ENCODE peak calls at places on chromosomes 11 and 22, in nine cellular contexts. X is spleen; A is HAP-1; Z is body of pancreas; K is CD8-positive, alpha-beta memory T cell; W is CD4-positive, alpha-beta memory T cell; F is left ventricle myocardium inferior; I is tibial nerve; S is GM06990. D is an unnamed sample. For H3K27me3, the result is how much of the 10 kb centered on the place peaks cover.

GRCh38 chr22:27839261-27839660 is 37.7 kb upstream of the MN1 start:
- DNase-seq in X (no peak), A (no peak), Z (no peak), K (no peak), W (no peak), F (no peak), I (no peak), S (no peak), D (no peak)

GRCh38 chr11:112694813-112695212 is 266.4 kb upstream of the NCAM1 start:
- DNase-seq in X (no peak), A (no peak), Z (no peak), K (no peak), W (no peak), F (no peak), I (no peak), S (no peak), D (no peak)

GRCh38 chr11:60371854-60372253 is 6.5 kb upstream of the MS4A7 start:
- DNase-seq in X (no peak), A (no peak), Z (no peak), K (no peak), W (no peak), F (no peak), I (no peak), S (no peak), D (no peak)

GRCh38 chr22:42162728-42163489 is 32.3 kb upstream of the CYP2D6 start:
- DNase-seq in X (no peak), A (no peak), Z (no peak), K (no peak), W (no peak), F (no peak), I (no peak), S (no peak), D (no peak)

GRCh38 chr11:64833509-64833908 is 10.9 kb downstream of the CDC42BPG start:
- DNase-seq in X (no peak), A (no peak), Z (no peak), K (no peak), W (no peak), F (no peak), I (no peak), S (no peak), D (no peak)

GRCh38 chr22:48182896-48183805 is 1420.7 kb downstream of the TBC1D22A start:
- DNase-seq in X (no peak), A (no peak), Z (no peak), K (no peak), W (no peak), F (no peak), I (no peak), S (no peak), D (no peak)

GRCh38 chr11:77505956-77506355 is 32.1 kb upstream of the PAK1 start:
- DNase-seq in X (no peak), A (no peak), Z (no peak), K (no peak), W (no peak), F (no peak), I (no peak), S (no peak), D (no peak)

GRCh38 chr11:95337175-95337957 is 106.4 kb upstream of the SESN3 start:
- DNase-seq in X (peak), A (peak), Z (peak), K (peak), W (peak), F (peak), I (peak), S (peak), D (peak)

GRCh38 chr11:78476066-78476465 is 58.4 kb upstream of the GAB2 start:
- DNase-seq in X (no peak), A (no peak), Z (no peak), K (no peak), W (no peak), F (no peak), I (no peak), S (no peak), D (no peak)

GRCh38 chr11:76025817-76026216 is 180.5 kb downstream of the WNT11 start:
- DNase-seq in X (no peak), A (no peak), Z (no peak), K (no peak), W (no peak), F (no peak), I (no peak), S (no peak), D (no peak)

GRCh38 chr11:11706022-11706421 is 84.2 kb upstream of the GALNT18 start:
- DNase-seq in X (no peak), A (no peak), Z (no peak), K (no peak), W (no peak), F (no peak), I (no peak), S (no peak), D (no peak)

GRCh38 chr11:134124660-134125451 is 56.0 kb downstream of the JAM3 start:
- DNase-seq in X (peak), A (no peak), Z (peak), K (no peak), W (peak), F (peak), I (peak), S (no peak), D (no peak)

GRCh38 chr11:119101367-119101758 is 290 bp downstream of the DPAGT1 start:
- DNase-seq in X (no peak), A (no peak), Z (no peak), K (no peak), W (no peak), F (no peak), I (no peak), S (no peak), D (no peak)

GRCh38 chr22:37345863-37346514 is 63.7 kb downstream of the CYTH4 start:
- DNase-seq in X (no peak), A (no peak), Z (no peak), K (no peak), W (no peak), F (peak), I (peak), S (no peak), D (no peak)

GRCh38 chr11:100687630-100688395 is 725 bp downstream of the ARHGAP42 start:
- DNase-seq in X (peak), A (peak), Z (peak), K (no peak), W (no peak), F (peak), I (peak), S (peak), D (no peak)

GRCh38 chr22:41181349-41182241 is 23.5 kb upstream of the L3MBTL2 start:
- DNase-seq in X (no peak), A (no peak), Z (no peak), K (no peak), W (no peak), F (no peak), I (no peak), S (no peak), D (no peak)

GRCh38 chr11:63888170-63889086 is 28.5 kb downstream of the RCOR2 start:
- DNase-seq in X (peak), A (no peak), Z (peak), K (peak), W (peak), F (peak), I (no peak), S (peak), D (peak)

GRCh38 chr22:49368976-49369725 is 458.5 kb downstream of the BRD1 start:
- DNase-seq in X (peak), A (no peak), Z (no peak), K (no peak), W (no peak), F (no peak), I (no peak), S (no peak), D (no peak)

GRCh38 chr11:10891321-10891720 is 33.5 kb upstream of the ZBED5 start:
- DNase-seq in X (no peak), A (no peak), Z (no peak), K (no peak), W (no peak), F (no peak), I (no peak), S (no peak), D (no peak)

GRCh38 chr22:44483878-44484277 is 14.2 kb downstream of the RTL6 start:
- DNase-seq in X (no peak), A (no peak), Z (no peak), K (no peak), W (no peak), F (no peak), I (no peak), S (no peak), D (no peak)

GRCh38 chr11:65014146-65014960 is at the start of gene ARL2:
- DNase-seq in X (peak), A (no peak), Z (peak), K (no peak), W (no peak), F (no peak), I (no peak), S (no peak), D (peak)

GRCh38 chr11:94500181-94500580 is 6.4 kb downstream of the ANKRD49 start:
- DNase-seq in X (no peak), A (peak), Z (no peak), K (no peak), W (no peak), F (no peak), I (no peak), S (no peak), D (no peak)

GRCh38 chr11:75654314-75654713 is 14.5 kb downstream of the MAP6 start:
- DNase-seq in X (no peak), A (no peak), Z (no peak), K (no peak), W (no peak), F (no peak), I (no peak), S (no peak), D (no peak)

GRCh38 chr11:18699848-18700261 is 1.3 kb downstream of the TMEM86A start:
- DNase-seq in X (no peak), A (no peak), Z (peak), K (no peak), W (no peak), F (peak), I (no peak), S (no peak), D (no peak)

GRCh38 chr22:37563153-37564081 is 3.1 kb downstream of the CDC42EP1 start:
- DNase-seq in X (no peak), A (peak), Z (peak), K (no peak), W (no peak), F (peak), I (peak), S (no peak), D (no peak)

GRCh38 chr11:86138958-86139357 is 70.1 kb upstream of the PICALM start:
- DNase-seq in X (no peak), A (no peak), Z (peak), K (peak), W (peak), F (no peak), I (no peak), S (no peak), D (no peak)

GRCh38 chr11:16001044-16001568 is 355.2 kb downstream of the SOX6 start:
- DNase-seq in X (no peak), A (no peak), Z (no peak), K (no peak), W (no peak), F (no peak), I (no peak), S (no peak), D (no peak)

GRCh38 chr11:12973529-12974181 is 35.5 kb upstream of the RASSF10 start:
- DNase-seq in X (no peak), A (no peak), Z (no peak), K (no peak), W (no peak), F (no peak), I (no peak), S (no peak), D (no peak)

GRCh38 chr11:72037554-72038311 is 39.0 kb downstream of the IL18BP start:
- DNase-seq in X (no peak), A (no peak), Z (no peak), K (no peak), W (no peak), F (peak), I (no peak), S (no peak), D (no peak)
- H3K4me3 ChIP-seq in X (peak), A (no peak), Z (no peak), K (peak), W (no peak), F (peak), I (peak), S (no peak), D (peak)

GRCh38 chr11:72669527-72669926 is 4.7 kb downstream of the PDE2A start:
- DNase-seq in X (no peak), A (no peak), Z (no peak), K (no peak), W (no peak), F (no peak), I (no peak), S (no peak), D (no peak)

GRCh38 chr11:72672839-72673238 is 1.4 kb downstream of the PDE2A start:
- DNase-seq in X (no peak), A (no peak), Z (no peak), K (no peak), W (no peak), F (no peak), I (no peak), S (no peak), D (no peak)

GRCh38 chr11:72673284-72673942 is 809 bp downstream of the PDE2A start:
- DNase-seq in X (no peak), A (no peak), Z (no peak), K (no peak), W (no peak), F (no peak), I (no peak), S (no peak), D (no peak)

GRCh38 chr11:72670041-72670440 is 4.2 kb downstream of the PDE2A start:
- DNase-seq in X (no peak), A (no peak), Z (no peak), K (no peak), W (no peak), F (no peak), I (no peak), S (no peak), D (no peak)

DNA sequence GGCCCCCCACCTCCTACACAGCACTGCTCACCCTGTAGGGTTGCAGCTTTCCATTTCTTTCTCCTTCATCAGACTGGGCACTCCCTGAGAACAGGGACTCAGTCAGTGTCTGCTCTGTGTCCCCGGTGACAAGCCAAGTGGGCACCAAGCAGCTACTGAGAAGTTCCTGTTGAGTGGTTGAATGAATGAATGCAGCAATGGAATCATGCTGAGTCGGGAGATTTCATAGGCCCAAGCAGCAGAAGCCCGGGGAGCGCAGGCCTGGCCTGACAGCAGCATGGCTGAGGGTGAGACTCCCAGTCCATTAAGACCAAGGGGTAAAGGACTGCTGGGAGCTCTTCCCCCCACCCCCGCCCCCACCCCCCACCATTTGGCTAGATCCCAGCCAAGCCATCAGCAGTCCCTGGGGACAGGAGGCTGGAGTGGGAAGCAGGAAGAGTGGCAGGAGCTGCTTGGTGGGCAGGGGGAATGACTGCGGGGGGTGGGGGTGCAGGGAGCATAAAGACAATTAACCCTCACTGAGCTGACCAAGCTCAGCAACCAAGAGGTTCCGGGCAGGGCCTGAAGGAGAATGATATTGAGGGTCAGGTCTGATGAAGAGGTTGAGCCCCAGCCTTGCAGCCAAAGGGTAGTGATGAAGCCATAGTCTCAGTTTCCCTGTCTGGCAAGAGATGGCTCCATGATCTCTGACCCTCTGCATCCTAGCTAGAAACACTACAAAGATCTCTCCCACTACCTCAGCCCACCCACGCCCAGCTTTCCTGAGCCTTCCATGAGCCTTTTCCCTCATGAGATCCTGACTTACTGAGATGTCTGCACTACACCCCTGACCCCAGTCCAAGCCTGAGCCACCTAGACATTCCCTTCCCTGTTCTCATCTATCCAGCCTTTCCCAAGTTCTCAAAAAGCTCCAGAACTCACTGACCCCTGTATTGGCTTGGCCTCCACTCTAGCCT is 2.8 kb downstream of the PDE2A start:
- DNase-seq in X (no peak), A (no peak), Z (no peak), K (no peak), W (no peak), F (no peak), I (no peak), S (no peak), D (no peak)
- H3K27me3 ChIP-seq in X (half or more), A (under half), Z (under half), K (half or more), W (under half), F (half or more), I (under half), S (under half), D (under half)

DNA sequence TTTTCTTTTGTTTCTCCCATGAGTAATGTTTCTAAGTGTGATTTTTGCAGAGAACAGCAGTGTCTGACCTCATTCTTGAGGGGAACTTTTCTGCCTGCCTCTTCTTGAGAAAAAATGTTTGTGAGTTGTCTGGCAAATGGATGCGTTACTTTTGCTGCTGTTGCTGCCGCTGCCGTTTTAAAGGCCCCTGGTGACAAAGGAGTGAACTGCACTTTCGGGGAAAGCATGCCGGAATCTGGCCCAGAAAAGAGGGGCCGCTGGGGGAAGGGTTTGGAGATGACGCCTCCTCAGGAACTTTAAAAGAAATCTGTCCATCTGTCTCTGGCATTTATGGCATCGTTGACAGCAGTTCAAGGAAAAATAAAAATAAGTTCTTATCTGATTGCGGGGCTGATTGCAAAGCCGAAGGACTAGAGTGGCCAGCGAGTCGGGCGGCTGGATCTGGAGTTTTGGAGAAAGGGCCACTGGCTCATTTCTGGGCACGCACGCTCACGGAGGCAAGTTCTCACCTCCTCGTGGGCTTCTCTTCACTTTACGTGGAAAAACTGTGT is 16.5 kb downstream of the ZBTB16 start:
- DNase-seq in X (no peak), A (peak), Z (no peak), K (peak), W (no peak), F (no peak), I (no peak), S (no peak), D (no peak)
- H3K4me3 ChIP-seq in X (no peak), A (no peak), Z (no peak), K (no peak), W (no peak), F (peak), I (peak), S (no peak), D (no peak)

GRCh38 chr22:23086263-23086662 is 15.9 kb downstream of the GNAZ start:
- DNase-seq in X (no peak), A (no peak), Z (no peak), K (no peak), W (no peak), F (no peak), I (no peak), S (no peak), D (no peak)

GRCh38 chr22:23086787-23087186 is 16.5 kb downstream of the GNAZ start:
- DNase-seq in X (no peak), A (no peak), Z (no peak), K (no peak), W (no peak), F (no peak), I (no peak), S (no peak), D (no peak)

GRCh38 chr22:23085785-23086184 is 15.5 kb downstream of the GNAZ start:
- DNase-seq in X (no peak), A (no peak), Z (no peak), K (no peak), W (no peak), F (no peak), I (no peak), S (no peak), D (no peak)

GRCh38 chr22:23084453-23085350 is 14.4 kb downstream of the GNAZ start:
- DNase-seq in X (no peak), A (no peak), Z (no peak), K (no peak), W (no peak), F (no peak), I (no peak), S (no peak), D (no peak)

GRCh38 chr22:23085351-23085671 is 15.0 kb downstream of the GNAZ start:
- DNase-seq in X (no peak), A (no peak), Z (no peak), K (no peak), W (no peak), F (no peak), I (no peak), S (no peak), D (no peak)
- H3K27me3 ChIP-seq in X (under half), A (under half), Z (under half), K (under half), W (under half), F (under half), I (under half), S (under half), D (under half)

GRCh38 chr11:44727114-44727372 is 281 bp downstream of the TSPAN18 start:
- DNase-seq in X (peak), A (no peak), Z (no peak), K (no peak), W (peak), F (no peak), I (no peak), S (no peak), D (peak)

GRCh38 chr11:44727373-44728084 is 767 bp downstream of the TSPAN18 start:
- DNase-seq in X (peak), A (peak), Z (peak), K (peak), W (peak), F (peak), I (peak), S (peak), D (peak)

GRCh38 chr11:44729065-44729464 is 2.3 kb downstream of the TSPAN18 start:
- DNase-seq in X (no peak), A (no peak), Z (no peak), K (no peak), W (no peak), F (peak), I (no peak), S (no peak), D (no peak)

GRCh38 chr11:44728491-44728910 is 1.7 kb downstream of the TSPAN18 start:
- DNase-seq in X (no peak), A (no peak), Z (no peak), K (no peak), W (no peak), F (no peak), I (no peak), S (no peak), D (no peak)

GRCh38 chr11:44728085-44728410 is 1.3 kb downstream of the TSPAN18 start:
- DNase-seq in X (no peak), A (no peak), Z (no peak), K (no peak), W (no peak), F (no peak), I (no peak), S (no peak), D (no peak)
- H3K4me3 ChIP-seq in X (peak), A (peak), Z (no peak), K (peak), W (peak), F (peak), I (peak), S (no peak), D (peak)

GRCh38 chr11:124760205-124760652 is 1.9 kb downstream of the ESAM start:
- DNase-seq in X (peak), A (no peak), Z (no peak), K (no peak), W (no peak), F (peak), I (no peak), S (peak), D (no peak)
- H3K27me3 ChIP-seq in X (under half), A (under half), Z (under half), K (under half), W (under half), F (half or more), I (under half), S (under half), D (under half)

DNA sequence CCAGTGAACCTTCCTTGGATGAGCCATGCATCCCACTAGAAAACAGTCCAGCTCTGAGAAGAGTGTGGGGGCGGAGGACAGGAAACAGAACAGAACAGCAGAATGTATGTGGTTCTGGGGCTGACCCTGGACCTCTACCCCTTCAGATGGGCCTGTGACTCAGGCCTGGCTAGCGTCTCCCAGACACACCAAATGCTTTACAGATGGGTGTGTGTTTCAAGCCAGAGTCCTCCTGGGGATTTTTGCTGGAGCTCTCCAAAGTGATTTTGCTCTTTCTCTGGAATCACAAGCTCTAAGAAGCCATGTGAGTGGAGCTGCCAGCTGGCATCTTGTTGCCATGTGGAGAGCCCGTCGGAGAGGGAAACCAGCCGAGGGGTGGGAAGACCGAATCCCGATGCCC is 13.2 kb upstream of the C1QTNF4 start:
- DNase-seq in X (no peak), A (no peak), Z (peak), K (no peak), W (no peak), F (no peak), I (no peak), S (no peak), D (no peak)
- H3K4me3 ChIP-seq in X (no peak), A (no peak), Z (no peak), K (no peak), W (no peak), F (no peak), I (no peak), S (no peak), D (no peak)

D was measured in naive thymus-derived CD4-positive, alpha-beta T cell.